ENCODE peak calls at places on chromosomes 2 and 18, in ten cellular contexts. H is CD8-positive, alpha-beta memory T cell; N is GF-D8; F is breast epithelium; L is A549; A is midbrain; D is tibial artery; I is CD4-positive, alpha-beta T cell; R is GM10248; S is effector CD8-positive, alpha-beta T cell. C is an unnamed sample.

GRCh38 chr2:11923935-11924334 is 177.5 kb downstream of the LPIN1 start:
- DNase-seq in H (no peak), N (no peak), F (no peak), L (no peak), A (no peak), D (no peak), I (no peak), R (no peak), S (no peak), C (no peak)

GRCh38 chr2:240991378-240992263 is 6.8 kb upstream of the SNED1 start:
- DNase-seq in H (no peak), N (no peak), F (peak; percentile 91), L (peak; percentile 70), A (no peak), D (peak; percentile 98), I (no peak), R (no peak), S (no peak), C (peak; percentile 96)

GRCh38 chr18:69958422-69958821 is 10.7 kb upstream of the CD226 start:
- DNase-seq in H (no peak), N (no peak), F (no peak), L (no peak), A (no peak), D (no peak), I (no peak), R (peak; percentile 55), S (no peak), C (no peak)

GRCh38 chr2:18834341-18834740 is 245.0 kb upstream of the NT5C1B start:
- DNase-seq in H (no peak), N (no peak), F (no peak), L (no peak), A (no peak), D (no peak), I (no peak), R (no peak), S (no peak), C (no peak)

GRCh38 chr2:234329202-234329930 is 167.5 kb downstream of the ARL4C start:
- DNase-seq in H (no peak), N (no peak), F (no peak), L (no peak), A (no peak), D (no peak), I (no peak), R (no peak), S (no peak), C (no peak)

GRCh38 chr18:33957705-33958104 is 267.0 kb downstream of the NOL4 start:
- DNase-seq in H (no peak), N (no peak), F (no peak), L (no peak), A (no peak), D (no peak), I (no peak), R (no peak), S (no peak), C (no peak)

GRCh38 chr2:86480105-86480504 is 38.9 kb downstream of the KDM3A start:
- DNase-seq in H (no peak), N (no peak), F (peak; percentile 56), L (no peak), A (peak; percentile 31), D (no peak), I (no peak), R (no peak), S (no peak), C (no peak)

GRCh38 chr2:129936334-129936934 is 43.0 kb upstream of the RAB6C start:
- DNase-seq in H (peak; percentile 18), N (no peak), F (no peak), L (no peak), A (no peak), D (no peak), I (no peak), R (peak; percentile 47), S (peak; percentile 17), C (no peak)

GRCh38 chr2:173644146-173644545 is 289.5 kb downstream of the CDCA7 start:
- DNase-seq in H (no peak), N (no peak), F (no peak), L (no peak), A (no peak), D (no peak), I (no peak), R (no peak), S (no peak), C (no peak)

GRCh38 chr18:1708006-1708405 is 803.3 kb downstream of the ADCYAP1 start:
- DNase-seq in H (no peak), N (no peak), F (no peak), L (no peak), A (no peak), D (no peak), I (no peak), R (no peak), S (no peak), C (no peak)

GRCh38 chr2:218001629-218002028 is 1.2 kb downstream of the TNS1 start:
- DNase-seq in H (no peak), N (no peak), F (no peak), L (no peak), A (no peak), D (no peak), I (no peak), R (no peak), S (no peak), C (no peak)

C was measured in suprapubic skin.